ENCODE peak calls at places on chromosome 9, in five cellular contexts. W, U, P, R and T are unnamed samples.

GRCh38 chr9:104658496-104659195 is 35.7 kb upstream of the OR13D1 start:
- DNase-seq in W (no peak), U (no peak), P (no peak), R (no peak), T (no peak)

GRCh38 chr9:17425379-17425778 is 153.5 kb upstream of the SH3GL2 start:
- DNase-seq in W (no peak), U (no peak), P (no peak), R (no peak), T (no peak)

GRCh38 chr9:14321517-14322125 is 7.7 kb upstream of the NFIB start:
- DNase-seq in W (no peak), U (peak; percentile 63), P (no peak), R (no peak), T (no peak)

GRCh38 chr9:108442604-108443277 is 413.0 kb downstream of the ACTL7B start:
- DNase-seq in W (no peak), U (no peak), P (no peak), R (no peak), T (no peak)

GRCh38 chr9:134962998-134963364 is 45.3 kb upstream of the FCN1 start:
- DNase-seq in W (no peak), U (no peak), P (no peak), R (no peak), T (no peak)

GRCh38 chr9:114701971-114702370 is 20.0 kb upstream of the TEX48 start:
- DNase-seq in W (no peak), U (no peak), P (no peak), R (no peak), T (no peak)

GRCh38 chr9:92122061-92122460 is 6.8 kb upstream of the SPTLC1 start:
- DNase-seq in W (no peak), U (no peak), P (no peak), R (no peak), T (no peak)

GRCh38 chr9:4197548-4197947 is 102.3 kb downstream of the GLIS3 start:
- DNase-seq in W (no peak), U (no peak), P (peak; percentile 25), R (no peak), T (peak; percentile 56)

GRCh38 chr9:35757527-35758275 is 3.6 kb upstream of the MSMP start:
- DNase-seq in W (peak; percentile 54), U (no peak), P (no peak), R (no peak), T (no peak)

GRCh38 chr9:35835216-35835604 is 6.2 kb downstream of the TMEM8B start:
- DNase-seq in W (no peak), U (no peak), P (no peak), R (no peak), T (no peak)

GRCh38 chr9:100020121-100020780 is 78.5 kb downstream of the ERP44 start:
- DNase-seq in W (no peak), U (peak; percentile 79), P (no peak), R (no peak), T (no peak)

GRCh38 chr9:125366676-125367075 is 105.0 kb downstream of the GAPVD1 start:
- DNase-seq in W (no peak), U (no peak), P (no peak), R (no peak), T (peak; percentile 42)

GRCh38 chr9:68500457-68501158 is 40.1 kb downstream of the TMEM252 start:
- DNase-seq in W (no peak), U (peak; percentile 65), P (no peak), R (no peak), T (no peak)

GRCh38 chr9:16727452-16728127 is 142.9 kb downstream of the BNC2 start:
- DNase-seq in W (no peak), U (peak; percentile 46), P (peak; percentile 9), R (no peak), T (no peak)

GRCh38 chr9:128786681-128787582 is at the start of gene TBC1D13:
- DNase-seq in W (peak; percentile 85), U (peak; percentile 78), P (peak; percentile 86), R (peak; percentile 44), T (peak; percentile 90)

GRCh38 chr9:75168270-75169185 is 80.2 kb downstream of the OSTF1 start:
- DNase-seq in W (no peak), U (no peak), P (no peak), R (no peak), T (no peak)

GRCh38 chr9:106887066-106887465 is 24.1 kb downstream of the ZNF462 start:
- DNase-seq in W (no peak), U (no peak), P (no peak), R (no peak), T (no peak)

GRCh38 chr9:72165821-72166547 is 16.7 kb downstream of the GDA start:
- DNase-seq in W (no peak), U (no peak), P (no peak), R (no peak), T (no peak)

DNA sequence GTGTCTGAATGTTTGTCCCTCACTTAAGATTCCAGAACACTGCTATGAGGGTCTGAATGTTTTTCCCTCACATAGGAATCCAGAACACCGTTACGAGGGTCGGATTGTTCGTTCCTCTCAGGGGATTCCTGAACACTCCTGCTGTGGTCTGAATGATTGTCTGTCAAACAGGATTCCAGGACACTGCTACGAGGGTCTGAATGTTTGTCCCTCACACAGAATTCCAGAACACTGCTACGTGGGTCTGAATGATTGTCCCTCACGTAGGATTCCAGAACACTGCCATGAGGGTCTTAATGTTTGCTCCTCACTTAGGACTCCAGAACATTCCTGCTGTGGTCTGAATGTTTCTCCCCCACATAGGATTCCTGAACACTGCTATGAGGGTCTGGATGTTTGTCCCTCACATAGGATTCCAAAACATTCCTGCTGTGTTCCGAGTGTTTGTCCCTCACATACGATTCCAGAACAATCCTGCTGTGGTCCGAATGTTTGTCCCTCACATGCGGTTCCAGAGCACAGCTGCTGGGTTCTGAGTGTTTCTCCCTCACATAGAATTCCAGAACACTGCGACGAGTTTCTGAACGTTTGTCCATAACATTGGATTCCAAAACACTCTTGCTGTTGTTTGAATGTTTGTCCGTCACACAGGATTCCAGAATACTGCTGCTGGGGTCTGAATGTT is 199.5 kb downstream of the FOXD4L6 start:
- DNase-seq in W (no peak), U (no peak), P (no peak), R (no peak), T (no peak)
- H3K9me3 ChIP-seq in W (peaks cover 51% of the 10 kb centered on the region), U (no peaks in the 10 kb centered on the region), P (no peaks in the 10 kb centered on the region), R (no peaks in the 10 kb centered on the region), T (peaks cover 14% of the 10 kb centered on the region)

DNA sequence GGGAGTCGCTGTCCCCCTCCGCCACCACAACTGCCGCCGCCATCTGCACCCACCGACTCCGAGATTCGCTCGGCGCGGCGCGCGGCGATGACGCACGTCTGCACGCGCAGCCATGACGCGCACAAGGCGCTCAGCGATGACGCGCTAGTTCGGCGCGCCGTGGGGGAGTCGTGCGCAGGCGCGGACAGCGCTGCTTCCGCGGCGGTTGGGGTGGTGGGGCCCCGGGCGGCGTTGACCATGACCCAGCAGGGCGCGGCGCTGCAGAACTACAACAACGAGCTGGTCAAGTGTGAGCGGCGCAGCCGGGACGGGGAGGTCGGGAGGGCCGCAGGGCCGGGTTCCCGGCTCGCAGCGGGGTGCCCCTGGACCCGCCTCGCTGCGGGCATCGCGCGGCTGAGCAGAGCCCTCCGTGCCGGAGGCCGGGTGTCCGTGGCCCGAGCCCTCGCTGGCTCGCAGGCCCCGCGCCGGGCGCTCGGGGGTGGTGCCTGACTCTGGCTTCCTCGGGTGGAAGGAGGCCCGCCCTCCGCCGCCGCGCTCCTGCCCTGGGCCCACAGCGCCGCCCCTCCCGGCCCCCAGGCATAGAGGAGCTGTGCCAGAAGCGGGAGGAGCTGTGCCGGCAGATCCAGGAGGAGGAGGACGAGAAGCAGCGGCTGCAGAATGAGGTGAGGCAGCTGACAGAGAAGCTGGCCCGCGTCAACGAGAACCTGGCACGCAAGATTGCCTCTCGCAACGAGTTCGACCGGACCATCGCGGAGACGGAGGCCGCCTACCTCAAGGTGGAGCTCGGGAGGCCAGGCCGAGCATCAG is at the start of the genes ANAPC2 and SSNA1:
- DNase-seq in W (peak; percentile 88), U (peak; percentile 87), P (peak; percentile 96), R (peak; percentile 89), T (peak; percentile 93)
- TF ChIP-seq CTCF in W (peak; percentile 13), U (peak; percentile 49), P (peak; percentile 49), R (peak; percentile 38), T (peak; percentile 45)

GRCh38 chr9:89475891-89476440 is 21.9 kb downstream of the SEMA4D start:
- DNase-seq in W (no peak), U (no peak), P (no peak), R (no peak), T (no peak)
- H3K4me1 ChIP-seq in W (no peaks in the 10 kb centered on the region), U (no peaks in the 10 kb centered on the region), P (peaks cover 2% of the 10 kb centered on the region), R (no peaks in the 10 kb centered on the region), T (peaks cover 13% of the 10 kb centered on the region)

GRCh38 chr9:69697475-69697874 is 25.3 kb upstream of the APBA1 start:
- DNase-seq in W (no peak), U (no peak), P (no peak), R (no peak), T (no peak)
- H3K9me3 ChIP-seq in W (no peaks in the 10 kb centered on the region), U (no peaks in the 10 kb centered on the region), P (no peaks in the 10 kb centered on the region), R (peaks cover 5% of the 10 kb centered on the region), T (peaks cover 22% of the 10 kb centered on the region)